ENCODE peak calls at places on chromosomes 12 and 14, in six cellular contexts. D, L, Q, T, B and N are unnamed samples.

GRCh38 chr14:35387209-35387608 is 17.3 kb downstream of the NFKBIA start:
- DNase-seq in L (no peak), B (no peak), Q (no peak), T (no peak), D (no peak), N (no peak)

GRCh38 chr12:104201238-104202001 is 14.2 kb upstream of the TXNRD1 start:
- DNase-seq in D (no peak), Q (peak), T (no peak), L (peak), B (no peak), N (peak)

GRCh38 chr14:90574640-90575131 is 177.9 kb downstream of the CALM1 start:
- DNase-seq in D (no peak), T (no peak), B (peak), Q (no peak), L (no peak), N (no peak)

GRCh38 chr12:85043829-85044228 is 7.7 kb downstream of the LRRIQ1 start:
- DNase-seq in L (no peak), T (no peak), Q (no peak), B (no peak), D (no peak), N (no peak)

GRCh38 chr12:62530596-62530995 is 64.0 kb downstream of the MON2 start:
- DNase-seq in D (no peak), Q (no peak), T (peak), B (no peak), L (no peak), N (peak)

GRCh38 chr12:122203301-122203967 is at the start of gene B3GNT4:
- DNase-seq in T (no peak), B (peak), D (no peak), Q (no peak), L (peak), N (peak)

GRCh38 chr14:54291491-54292191 is 105.2 kb upstream of the CDKN3 start:
- DNase-seq in T (no peak), Q (no peak), B (no peak), L (no peak), D (no peak), N (peak)

GRCh38 chr12:106981781-106982180 is 5.2 kb downstream of the MTERF2 start:
- DNase-seq in L (no peak), B (no peak), T (no peak), Q (no peak), D (no peak), N (no peak)

GRCh38 chr12:71999795-72000194 is 61.1 kb downstream of the TPH2 start:
- DNase-seq in Q (no peak), L (no peak), B (no peak), D (no peak), T (no peak), N (no peak)

GRCh38 chr12:112121780-112122565 is 3.4 kb upstream of the TRAFD1 start:
- DNase-seq in Q (peak), L (peak), B (peak), D (peak), T (peak), N (peak)

GRCh38 chr14:83975435-83976222 is 1554.3 kb upstream of the FLRT2 start:
- DNase-seq in D (no peak), L (peak), Q (no peak), B (peak), T (no peak), N (no peak)

GRCh38 chr14:100473249-100473648 is 114.0 kb downstream of the BEGAIN start:
- DNase-seq in T (no peak), L (no peak), Q (no peak), B (no peak), D (no peak), N (no peak)

GRCh38 chr14:51401756-51402155 is 161.7 kb downstream of the TMX1 start:
- DNase-seq in Q (no peak), L (no peak), B (no peak), D (no peak), T (no peak), N (no peak)

GRCh38 chr12:132500137-132500855 is 10.3 kb downstream of the FBRSL1 start:
- DNase-seq in T (no peak), D (no peak), L (no peak), B (no peak), Q (no peak), N (no peak)

GRCh38 chr12:122848471-122849351 is 13.5 kb downstream of the HIP1R start:
- DNase-seq in T (no peak), L (no peak), Q (no peak), B (no peak), D (no peak), N (no peak)

GRCh38 chr14:75401356-75401755 is 26.5 kb upstream of the JDP2 start:
- DNase-seq in L (peak), D (no peak), T (no peak), B (no peak), Q (peak), N (peak)

GRCh38 chr14:75402867-75403413 is 24.9 kb upstream of the JDP2 start:
- DNase-seq in D (no peak), T (no peak), L (no peak), B (no peak), Q (no peak), N (no peak)

GRCh38 chr14:75404843-75405242 is 23.0 kb upstream of the JDP2 start:
- DNase-seq in T (no peak), L (no peak), B (no peak), D (no peak), Q (no peak), N (no peak)

GRCh38 chr14:75399819-75400678 is 27.8 kb upstream of the JDP2 start:
- DNase-seq in Q (peak), D (peak), T (no peak), B (peak), L (peak), N (peak)
- H3K4me3 ChIP-seq in Q (no peak), D (no peak), T (no peak), B (no peak), L (no peak), N (no peak)

DNA sequence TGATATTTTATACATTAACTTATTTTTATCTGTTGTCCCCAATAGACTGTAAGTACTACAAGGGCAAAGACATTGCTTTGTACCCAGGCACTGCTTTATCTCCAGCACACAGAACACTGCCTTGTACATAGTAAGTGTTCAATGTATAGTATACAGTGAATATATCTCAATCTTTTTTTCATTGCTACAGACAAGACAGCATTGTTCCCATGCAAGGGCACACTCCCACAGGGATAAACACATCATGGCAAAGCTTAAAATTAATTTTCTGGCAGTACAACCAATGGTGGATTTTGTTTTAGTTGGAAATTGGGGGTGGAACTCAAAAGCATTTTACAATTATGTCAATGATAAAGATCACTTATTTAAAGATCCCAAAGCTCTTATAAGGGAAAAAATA is 112.3 kb upstream of the EEA1 start:
- DNase-seq in T (no peak), D (peak), Q (no peak), B (no peak), L (no peak), N (no peak)
- TF ChIP-seq CTCF in T (no peak), D (no peak), Q (no peak), B (no peak), L (no peak), N (no peak)

GRCh38 chr14:39014460-39014859 is 88.6 kb downstream of the SEC23A start:
- DNase-seq in L (no peak), T (no peak), B (no peak), Q (no peak), D (no peak), N (no peak)

GRCh38 chr14:39016733-39017095 is 86.3 kb downstream of the SEC23A start:
- DNase-seq in L (no peak), Q (no peak), T (no peak), B (no peak), D (no peak), N (no peak)

GRCh38 chr14:39015360-39015961 is 87.6 kb downstream of the SEC23A start:
- DNase-seq in D (no peak), B (no peak), L (peak), Q (no peak), T (no peak), N (peak)

GRCh38 chr14:39015964-39016577 is 87.0 kb downstream of the SEC23A start:
- DNase-seq in B (no peak), Q (no peak), T (no peak), D (no peak), L (no peak), N (no peak)
- H3K4me3 ChIP-seq in B (no peak), Q (no peak), T (no peak), D (no peak), L (no peak), N (no peak)

DNA sequence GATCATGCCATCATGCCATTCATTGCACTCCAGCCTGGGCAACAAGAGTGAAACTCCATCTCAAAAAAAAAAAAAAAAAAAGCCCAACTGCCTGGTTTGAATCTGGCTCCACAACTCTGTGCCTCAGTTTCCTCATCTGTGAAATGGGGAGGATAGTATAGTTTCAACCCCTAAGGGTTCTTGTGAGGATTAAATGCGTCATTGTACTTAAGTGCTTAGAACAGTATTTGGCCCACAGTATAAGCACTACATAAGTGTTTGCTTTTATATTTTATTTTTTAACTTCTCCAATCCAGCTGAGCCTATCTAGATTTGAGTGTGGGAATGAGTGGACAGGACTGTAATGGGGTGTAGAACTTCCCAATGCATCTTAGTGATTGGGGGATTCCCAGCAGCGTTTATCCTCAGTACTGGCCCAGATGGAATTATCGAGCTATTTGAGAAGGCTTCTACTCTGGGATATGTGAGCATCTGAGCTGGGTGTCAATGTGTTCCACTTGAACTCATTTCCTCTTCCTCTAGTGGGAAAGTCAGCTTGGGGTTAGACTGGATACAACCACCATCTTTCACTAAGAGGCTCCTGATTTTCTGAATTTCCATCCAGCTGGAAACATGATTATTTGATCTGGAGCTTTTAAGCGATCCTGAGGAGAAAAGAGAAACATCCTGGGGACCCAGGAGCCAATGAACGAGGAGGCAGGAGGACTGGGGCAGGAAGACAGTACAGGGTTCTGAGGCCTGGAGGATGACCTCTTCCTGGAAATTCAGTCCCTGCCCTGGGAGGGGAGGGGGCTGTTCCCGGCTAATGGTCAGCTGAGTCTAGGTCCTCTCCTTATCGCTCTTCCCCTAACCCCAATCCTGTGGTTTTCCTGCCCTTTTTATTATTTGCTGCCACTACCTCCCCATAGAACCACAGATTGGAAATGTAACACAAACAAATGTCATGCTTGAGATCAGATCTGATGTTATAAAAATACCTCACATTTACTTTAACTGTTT is 9.3 kb upstream of the ESPL1 start:
- DNase-seq in Q (no peak), D (no peak), T (no peak), L (no peak), B (no peak), N (no peak)
- TF ChIP-seq CTCF in Q (no peak), D (no peak), T (no peak), L (no peak), B (no peak), N (no peak)